ENCODE peak calls at places on chromosomes 16 and 17, in six cellular contexts. X is kidney epithelial cell, I is ovary, U is progenitor cell of endocrine pancreas, V is tibial artery, R is A549. E is an unnamed sample.

GRCh38 chr16:9002042-9002441 is 38.3 kb upstream of the USP7 start:
- DNase-seq in X (no peak), I (no peak), U (no peak), V (no peak), R (no peak), E (no peak)

GRCh38 chr16:4701791-4702465 is 8.6 kb downstream of the NUDT16L1 start:
- DNase-seq in X (no peak), I (no peak), U (no peak), V (no peak), R (no peak), E (no peak)

GRCh38 chr17:44307387-44308186 is 814 bp upstream of the RUNDC3A start:
- DNase-seq in X (no peak), I (peak), U (no peak), V (no peak), R (peak), E (peak)

GRCh38 chr16:24700549-24701392 is 28.7 kb upstream of the TNRC6A start:
- DNase-seq in X (peak), I (peak), U (no peak), V (peak), R (peak), E (no peak)

GRCh38 chr17:27544350-27545131 is 86.4 kb upstream of the LGALS9 start:
- DNase-seq in X (no peak), I (no peak), U (no peak), V (no peak), R (no peak), E (no peak)

GRCh38 chr16:24939738-24940137 is 75.4 kb downstream of the ARHGAP17 start:
- DNase-seq in X (no peak), I (no peak), U (no peak), V (no peak), R (no peak), E (no peak)

GRCh38 chr16:82402665-82403218 is 224.0 kb upstream of the CDH13 start:
- DNase-seq in X (no peak), I (no peak), U (no peak), V (no peak), R (no peak), E (no peak)

GRCh38 chr16:48450367-48450766 is 65.2 kb upstream of the SIAH1 start:
- DNase-seq in X (no peak), I (no peak), U (no peak), V (no peak), R (no peak), E (no peak)

GRCh38 chr16:75097941-75098897 is 18.4 kb downstream of the LDHD start:
- DNase-seq in X (no peak), I (no peak), U (no peak), V (no peak), R (no peak), E (no peak)

GRCh38 chr17:17380156-17380925 is 77.2 kb downstream of the NT5M start:
- DNase-seq in X (no peak), I (no peak), U (no peak), V (no peak), R (no peak), E (no peak)

GRCh38 chr17:59003860-59004259 is 102.8 kb downstream of the TRIM37 start:
- DNase-seq in X (no peak), I (no peak), U (no peak), V (no peak), R (no peak), E (no peak)

GRCh38 chr17:64635647-64636305 is 26.3 kb downstream of the SMURF2 start:
- DNase-seq in X (no peak), I (no peak), U (no peak), V (no peak), R (no peak), E (no peak)

DNA sequence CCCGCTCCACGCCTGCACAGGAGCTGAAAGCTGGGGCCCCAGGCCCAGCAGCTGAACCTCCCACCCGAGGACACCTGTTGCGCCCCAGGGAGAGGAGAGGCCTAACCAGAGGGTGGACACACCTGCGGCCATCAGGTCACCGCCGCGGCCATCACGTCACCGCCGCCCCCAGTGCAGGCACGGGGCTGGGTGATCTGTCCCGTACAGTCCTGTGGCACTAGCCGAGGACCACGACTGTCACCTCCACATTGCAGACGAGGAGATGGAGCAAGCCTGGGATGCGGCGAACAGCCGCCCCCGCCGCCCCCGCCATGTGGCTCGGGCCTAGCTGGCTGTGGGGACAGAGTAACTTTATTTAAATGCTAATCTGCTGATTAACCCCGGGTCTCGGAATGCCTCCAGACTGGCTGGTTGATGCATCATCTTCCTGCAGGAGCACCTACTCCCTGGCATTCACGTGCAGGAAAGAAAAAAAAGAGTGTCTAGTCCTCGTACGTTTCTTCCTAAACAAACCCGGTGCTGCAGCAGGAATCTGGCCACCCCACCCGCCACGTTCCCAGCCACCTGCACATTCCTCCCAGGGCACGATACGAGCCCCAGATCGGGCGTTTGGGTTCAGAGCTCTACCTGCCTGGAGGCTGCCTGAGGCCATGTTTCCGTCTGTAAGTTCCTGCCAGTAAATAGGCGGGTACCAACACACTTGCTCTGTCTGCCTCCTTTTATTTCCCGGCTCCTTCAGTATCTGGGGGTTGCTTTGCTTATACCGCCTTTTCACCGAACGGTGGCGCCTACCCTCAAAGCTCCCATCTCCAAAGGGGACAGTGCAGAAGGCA is 29.9 kb downstream of the PIEZO1 start:
- DNase-seq in X (no peak), I (no peak), U (no peak), V (no peak), R (no peak), E (no peak)
- TF ChIP-seq CTCF in X (peak), I (no peak), U (peak), V (no peak), R (no peak), E (no peak)

DNA sequence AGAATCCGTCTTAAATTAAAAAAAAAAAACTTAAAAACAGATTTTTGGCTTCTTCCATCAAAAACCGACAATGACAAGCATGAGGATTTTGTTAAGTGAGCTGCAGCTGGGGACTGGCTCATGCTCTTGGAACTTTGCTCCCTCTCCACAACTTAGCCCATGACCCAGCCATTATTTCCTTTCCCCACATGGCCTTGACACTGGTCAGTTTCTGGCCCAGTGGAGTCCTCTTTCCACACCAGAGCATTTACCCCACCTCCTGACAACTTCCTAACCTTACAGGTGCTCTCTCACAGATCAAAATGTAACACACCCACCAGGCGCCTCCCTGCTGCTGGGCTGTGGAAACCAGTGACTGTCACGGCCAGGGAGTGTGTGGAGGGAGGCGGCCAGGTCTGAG is 62.7 kb upstream of the ZNF267 start:
- DNase-seq in X (no peak), I (no peak), U (no peak), V (no peak), R (no peak), E (no peak)
- TF ChIP-seq CTCF in X (no peak), I (no peak), U (no peak), V (no peak), R (no peak), E (no peak)

DNA sequence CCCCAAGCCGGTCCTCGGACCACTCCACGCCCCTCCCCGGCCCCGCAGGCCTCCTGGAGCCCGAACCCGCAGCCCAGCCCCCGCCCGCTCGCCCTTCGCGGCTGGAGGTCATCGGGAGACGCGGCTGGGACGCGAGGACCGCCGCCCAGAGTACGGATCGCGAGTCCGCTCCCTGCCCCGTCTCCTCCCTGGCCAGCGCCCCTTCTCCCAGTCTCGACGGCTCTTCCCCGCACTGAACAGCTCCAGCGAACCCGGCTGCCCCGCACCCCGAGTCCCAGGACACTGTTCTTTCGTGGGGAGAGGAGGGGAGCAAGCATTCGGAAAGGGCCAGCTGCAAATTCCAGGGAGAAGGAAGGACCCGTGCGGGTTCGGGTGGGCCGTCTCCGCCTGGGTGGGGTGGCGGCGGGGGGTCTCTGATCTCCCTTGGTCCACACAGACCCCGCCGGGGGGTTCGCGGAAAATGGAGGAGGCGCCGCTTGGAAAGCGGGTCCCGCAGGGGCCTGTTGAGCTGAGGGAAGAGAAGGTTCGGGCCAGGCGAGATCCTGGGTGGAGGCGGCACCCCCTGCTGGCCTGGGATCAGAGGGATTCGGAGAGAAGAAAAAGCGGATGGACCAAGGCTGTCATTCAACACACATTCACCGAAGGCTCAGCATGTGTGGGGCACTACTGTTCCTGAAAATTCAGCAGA is 632 bp upstream of the RTN4RL1 start:
- DNase-seq in X (no peak), I (peak), U (peak), V (peak), R (peak), E (peak)
- TF ChIP-seq CTCF in X (peak), I (peak), U (peak), V (peak), R (peak), E (peak)

DNA sequence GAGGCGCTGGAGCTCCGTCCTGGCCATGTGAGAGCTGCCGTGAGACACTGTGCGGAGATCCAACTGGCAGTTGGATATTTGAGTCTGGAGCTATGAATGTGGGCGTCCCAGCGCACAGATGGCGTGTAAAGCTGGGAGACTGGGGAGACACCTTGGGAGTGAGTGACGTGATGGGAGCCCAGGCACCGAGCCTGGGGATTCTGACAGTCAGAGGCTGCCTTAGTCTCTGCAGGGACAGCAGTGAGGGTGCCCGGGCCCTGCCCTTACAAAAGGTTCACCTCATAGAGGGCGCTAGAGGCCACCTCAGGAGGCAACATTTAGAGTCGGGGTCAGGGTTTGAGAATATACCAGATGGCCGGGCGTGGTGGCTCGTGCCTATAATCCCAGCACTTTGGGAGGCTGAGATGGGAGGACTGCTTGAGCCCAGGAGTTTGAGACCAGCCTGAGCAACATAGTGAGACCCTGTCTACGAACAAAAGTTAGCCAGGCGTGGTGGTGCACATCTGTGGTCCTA is 194.1 kb upstream of the GSE1 start:
- DNase-seq in X (no peak), I (peak), U (no peak), V (no peak), R (no peak), E (no peak)
- TF ChIP-seq CTCF in X (no peak), I (no peak), U (peak), V (no peak), R (no peak), E (peak)

GRCh38 chr16:58018803-58019202 is 6.8 kb upstream of the MMP15 start:
- DNase-seq in X (no peak), I (no peak), U (no peak), V (no peak), R (no peak), E (no peak)
- TF ChIP-seq CTCF in X (peak), I (no peak), U (peak), V (no peak), R (peak), E (peak)

GRCh38 chr16:527015-527903 is at the start of gene CAPN15:
- DNase-seq in X (no peak), I (peak), U (peak), V (peak), R (peak), E (no peak)
- TF ChIP-seq CTCF in X (no peak), I (no peak), U (peak), V (peak), R (no peak), E (no peak)

DNA sequence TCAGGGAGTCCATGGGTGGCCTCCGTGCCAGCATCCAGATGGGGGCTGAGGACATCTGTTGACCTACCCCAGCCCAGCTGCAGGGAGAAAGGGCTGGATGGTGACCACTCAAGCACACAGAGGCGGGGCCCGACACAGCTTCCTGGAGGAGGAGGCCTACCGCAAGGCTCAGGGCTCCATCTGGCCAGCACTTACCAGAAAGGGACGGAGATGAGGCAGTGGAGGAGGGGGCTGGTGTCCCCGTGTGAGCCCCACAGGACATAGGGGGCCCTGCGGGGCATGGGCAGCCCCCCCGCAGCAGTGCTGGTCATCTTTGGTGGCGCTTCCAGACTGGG is 147.5 kb upstream of the CIBAR2 start:
- DNase-seq in X (no peak), I (no peak), U (no peak), V (no peak), R (no peak), E (no peak)
- TF ChIP-seq CTCF in X (no peak), I (no peak), U (no peak), V (no peak), R (no peak), E (no peak)

GRCh38 chr16:11597268-11597690 is 10.6 kb upstream of the LITAF start:
- DNase-seq in X (no peak), I (no peak), U (no peak), V (peak), R (no peak), E (no peak)

GRCh38 chr16:11596572-11597226 is 10.0 kb upstream of the LITAF start:
- DNase-seq in X (no peak), I (no peak), U (no peak), V (no peak), R (no peak), E (no peak)

GRCh38 chr16:11599579-11599978 is 12.9 kb upstream of the LITAF start:
- DNase-seq in X (no peak), I (no peak), U (no peak), V (no peak), R (no peak), E (no peak)

GRCh38 chr16:11595908-11596504 is 9.3 kb upstream of the LITAF start:
- DNase-seq in X (no peak), I (no peak), U (no peak), V (no peak), R (no peak), E (no peak)

DNA sequence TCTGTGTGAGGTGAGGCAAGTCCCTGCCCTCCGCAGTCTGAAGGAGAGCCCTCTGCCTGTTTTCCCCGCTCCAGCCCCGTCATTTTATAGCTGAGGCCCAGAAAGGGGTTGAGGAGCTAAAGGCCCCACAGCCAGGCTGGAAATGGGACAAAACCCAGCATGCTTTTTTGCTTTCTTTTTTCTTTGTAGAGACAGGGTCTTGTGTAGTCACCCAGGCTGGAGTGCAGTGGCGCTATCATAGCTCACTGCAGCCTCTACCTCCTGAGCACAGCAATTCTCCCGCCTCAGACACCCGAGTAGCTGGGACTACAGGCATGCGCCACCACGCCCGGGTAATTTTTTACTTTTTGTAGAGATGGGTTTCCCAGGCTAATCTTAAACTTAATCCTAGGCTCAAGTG is 11.0 kb upstream of the LITAF start:
- DNase-seq in X (no peak), I (no peak), U (no peak), V (no peak), R (no peak), E (no peak)
- TF ChIP-seq CTCF in X (no peak), I (no peak), U (no peak), V (no peak), R (no peak), E (no peak)

GRCh38 chr16:78878570-78878969 is 722.0 kb downstream of the MAF start:
- DNase-seq in X (no peak), I (no peak), U (no peak), V (no peak), R (no peak), E (no peak)
- TF ChIP-seq CTCF in X (no peak), I (no peak), U (no peak), V (no peak), R (no peak), E (no peak)

GRCh38 chr17:11388061-11388460 is 147.0 kb downstream of the SHISA6 start:
- DNase-seq in X (no peak), I (no peak), U (no peak), V (no peak), R (no peak), E (no peak)

GRCh38 chr17:11389583-11389982 is 148.6 kb downstream of the SHISA6 start:
- DNase-seq in X (no peak), I (no peak), U (no peak), V (no peak), R (no peak), E (no peak)

DNA sequence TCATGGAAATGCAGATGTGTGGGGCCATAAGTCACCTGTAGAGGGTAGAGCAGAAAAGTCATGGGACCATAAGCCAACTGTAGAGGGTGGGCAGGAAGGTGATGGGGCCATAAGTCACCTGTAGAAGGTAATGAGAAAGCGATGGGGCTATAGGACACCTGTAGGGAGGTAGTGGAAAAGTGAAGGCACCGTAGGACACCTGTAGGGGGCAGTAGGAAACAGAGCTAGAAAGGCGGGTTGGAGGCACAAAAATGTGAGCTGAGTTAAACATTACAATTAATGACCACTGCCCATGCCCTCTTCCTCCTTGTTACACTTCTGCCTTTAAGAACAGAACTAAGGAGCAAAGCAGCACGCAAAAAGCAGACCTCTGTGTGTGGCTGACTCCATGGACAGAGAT is 150.1 kb downstream of the SHISA6 start:
- DNase-seq in X (no peak), I (no peak), U (no peak), V (no peak), R (no peak), E (no peak)
- TF ChIP-seq CTCF in X (peak), I (no peak), U (peak), V (no peak), R (no peak), E (no peak)